ENCODE peak calls at places on chromosomes 16 and 17, in six cellular contexts. One of them, this sample, is unnamed.

GRCh38 chr17:78341559-78342437 is 18.1 kb downstream of the SOCS3 start:
- DNase-seq in psoas muscle: peak; percentile 89
- DNase-seq in heart left ventricle: peak; percentile 90
- DNase-seq in left lung: peak; percentile 95
- DNase-seq in fibroblast of pulmonary artery: peak; percentile 81
- DNase-seq in cardiac fibroblast: peak; percentile 91
- DNase-seq in this sample: no peak

GRCh38 chr17:16275024-16275423 is 58.0 kb downstream of the PIGL start:
- DNase-seq in psoas muscle: no peak
- DNase-seq in heart left ventricle: no peak
- DNase-seq in left lung: no peak
- DNase-seq in fibroblast of pulmonary artery: no peak
- DNase-seq in cardiac fibroblast: no peak
- DNase-seq in this sample: no peak

GRCh38 chr16:66293932-66294331 is 72.6 kb upstream of the CDH5 start:
- DNase-seq in psoas muscle: no peak
- DNase-seq in heart left ventricle: no peak
- DNase-seq in left lung: no peak
- DNase-seq in fibroblast of pulmonary artery: no peak
- DNase-seq in cardiac fibroblast: no peak
- DNase-seq in this sample: no peak

GRCh38 chr16:67805718-67806427 is 487 bp downstream of the RANBP10 start:
- DNase-seq in psoas muscle: peak; percentile 66
- DNase-seq in heart left ventricle: peak; percentile 61
- DNase-seq in left lung: peak; percentile 77
- DNase-seq in fibroblast of pulmonary artery: no peak
- DNase-seq in cardiac fibroblast: no peak
- DNase-seq in this sample: no peak

GRCh38 chr17:80260791-80261158 is at the start of gene RNF213:
- DNase-seq in psoas muscle: peak; percentile 77
- DNase-seq in heart left ventricle: peak; percentile 84
- DNase-seq in left lung: peak; percentile 92
- DNase-seq in fibroblast of pulmonary artery: peak; percentile 16
- DNase-seq in cardiac fibroblast: peak; percentile 50
- DNase-seq in this sample: no peak

GRCh38 chr16:27951752-27952151 is 111.8 kb downstream of the GSG1L start:
- DNase-seq in psoas muscle: no peak
- DNase-seq in heart left ventricle: no peak
- DNase-seq in left lung: no peak
- DNase-seq in fibroblast of pulmonary artery: no peak
- DNase-seq in cardiac fibroblast: no peak
- DNase-seq in this sample: no peak

GRCh38 chr16:56859636-56860035 is 5.4 kb upstream of the SLC12A3 start:
- DNase-seq in psoas muscle: no peak
- DNase-seq in heart left ventricle: peak; percentile 14
- DNase-seq in left lung: peak; percentile 8
- DNase-seq in fibroblast of pulmonary artery: no peak
- DNase-seq in cardiac fibroblast: no peak
- DNase-seq in this sample: no peak

GRCh38 chr16:49622084-49622390 is 233.9 kb downstream of the ZNF423 start:
- DNase-seq in psoas muscle: no peak
- DNase-seq in heart left ventricle: no peak
- DNase-seq in left lung: no peak
- DNase-seq in fibroblast of pulmonary artery: no peak
- DNase-seq in cardiac fibroblast: no peak
- DNase-seq in this sample: no peak

GRCh38 chr17:34556384-34556783 is 23.0 kb upstream of the TMEM132E start:
- DNase-seq in psoas muscle: no peak
- DNase-seq in heart left ventricle: no peak
- DNase-seq in left lung: no peak
- DNase-seq in fibroblast of pulmonary artery: peak; percentile 37
- DNase-seq in cardiac fibroblast: peak; percentile 10
- DNase-seq in this sample: peak; percentile 17

DNA sequence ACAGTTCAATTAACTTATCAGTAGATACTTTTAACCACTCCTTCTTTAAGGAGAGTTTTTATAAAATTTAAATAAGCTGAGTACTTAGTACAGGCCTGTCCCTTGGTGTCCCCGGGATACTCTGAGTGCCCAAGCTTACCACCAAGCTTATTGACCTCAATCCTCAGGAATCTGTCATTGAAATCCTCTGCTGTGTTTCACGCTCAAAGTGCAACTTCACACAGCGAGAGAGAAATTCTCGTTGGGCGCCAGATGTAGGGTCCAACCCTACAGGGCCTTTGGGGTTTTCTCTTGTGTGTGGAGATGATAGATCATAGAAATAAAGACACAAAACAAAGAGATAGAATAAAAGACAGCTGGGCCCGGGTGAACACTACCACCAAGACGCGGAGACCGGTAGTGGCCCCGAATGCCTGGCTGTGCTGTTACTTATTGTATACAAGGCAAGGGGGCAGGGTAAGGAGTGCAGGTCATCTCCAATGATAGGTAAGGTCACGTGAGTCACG is 65.3 kb upstream of the ARL4D start:
- DNase-seq in psoas muscle: no peak
- DNase-seq in heart left ventricle: no peak
- DNase-seq in left lung: no peak
- DNase-seq in fibroblast of pulmonary artery: no peak
- DNase-seq in cardiac fibroblast: no peak
- DNase-seq in this sample: no peak
- H3K4me3 ChIP-seq in psoas muscle: peak overlapping the region; percentile 39
- H3K4me3 ChIP-seq in heart left ventricle: no peak overlapping the region
- H3K4me3 ChIP-seq in left lung: no peak overlapping the region
- H3K4me3 ChIP-seq in fibroblast of pulmonary artery: no peak overlapping the region
- H3K4me3 ChIP-seq in cardiac fibroblast: no peak overlapping the region
- H3K4me3 ChIP-seq in this sample: no peak overlapping the region

GRCh38 chr17:64300566-64300965 is 37.5 kb upstream of the TEX2 start:
- DNase-seq in psoas muscle: no peak
- DNase-seq in heart left ventricle: no peak
- DNase-seq in left lung: no peak
- DNase-seq in fibroblast of pulmonary artery: no peak
- DNase-seq in cardiac fibroblast: no peak
- DNase-seq in this sample: no peak
- H3K4me3 ChIP-seq in psoas muscle: no peak overlapping the region
- H3K4me3 ChIP-seq in heart left ventricle: no peak overlapping the region
- H3K4me3 ChIP-seq in left lung: no peak overlapping the region
- H3K4me3 ChIP-seq in fibroblast of pulmonary artery: no peak overlapping the region
- H3K4me3 ChIP-seq in cardiac fibroblast: no peak overlapping the region
- H3K4me3 ChIP-seq in this sample: no peak overlapping the region

GRCh38 chr16:30185683-30186421 is 2.5 kb downstream of the CORO1A start:
- DNase-seq in psoas muscle: peak; percentile 76
- DNase-seq in heart left ventricle: peak; percentile 88
- DNase-seq in left lung: peak; percentile 92
- DNase-seq in fibroblast of pulmonary artery: no peak
- DNase-seq in cardiac fibroblast: no peak
- DNase-seq in this sample: no peak

GRCh38 chr16:30186444-30186781 is 3.0 kb downstream of the CORO1A start:
- DNase-seq in psoas muscle: no peak
- DNase-seq in heart left ventricle: peak; percentile 55
- DNase-seq in left lung: peak; percentile 75
- DNase-seq in fibroblast of pulmonary artery: no peak
- DNase-seq in cardiac fibroblast: no peak
- DNase-seq in this sample: no peak

GRCh38 chr16:30187556-30187865 is 4.1 kb downstream of the CORO1A start:
- DNase-seq in psoas muscle: no peak
- DNase-seq in heart left ventricle: no peak
- DNase-seq in left lung: no peak
- DNase-seq in fibroblast of pulmonary artery: no peak
- DNase-seq in cardiac fibroblast: no peak
- DNase-seq in this sample: no peak

GRCh38 chr16:30186782-30187555 is 3.6 kb downstream of the CORO1A start:
- DNase-seq in psoas muscle: peak; percentile 89
- DNase-seq in heart left ventricle: peak; percentile 90
- DNase-seq in left lung: peak; percentile 94
- DNase-seq in fibroblast of pulmonary artery: peak; percentile 52
- DNase-seq in cardiac fibroblast: peak; percentile 51
- DNase-seq in this sample: no peak

DNA sequence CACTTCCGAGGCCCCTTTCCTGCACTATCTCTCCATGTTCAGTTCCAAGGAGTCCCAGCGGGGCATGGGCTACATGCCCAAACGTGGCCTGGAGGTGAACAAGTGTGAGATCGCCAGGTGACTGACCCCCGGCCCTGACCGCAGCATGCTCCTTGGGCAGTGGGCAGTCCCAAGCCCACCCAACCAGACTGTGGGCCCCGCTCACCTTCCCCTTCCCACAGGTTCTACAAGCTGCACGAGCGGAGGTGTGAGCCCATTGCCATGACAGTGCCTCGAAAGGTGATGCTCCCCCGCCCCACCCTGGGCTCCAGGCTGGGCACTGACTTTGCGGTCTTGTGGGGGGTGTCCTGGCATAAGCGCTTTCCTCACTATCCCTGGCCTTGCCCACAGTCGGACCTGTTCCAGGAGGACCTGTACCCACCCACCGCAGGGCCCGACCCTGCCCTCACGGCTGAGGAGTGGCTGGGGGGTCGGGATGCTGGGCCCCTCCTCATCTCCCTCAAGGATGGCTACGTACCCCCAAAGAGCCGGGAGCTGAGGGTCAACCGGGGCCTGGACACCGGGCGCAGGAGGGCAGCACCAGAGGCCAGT is 4.7 kb downstream of the CORO1A start:
- DNase-seq in psoas muscle: peak; percentile 49
- DNase-seq in heart left ventricle: peak; percentile 62
- DNase-seq in left lung: peak; percentile 72
- DNase-seq in fibroblast of pulmonary artery: no peak
- DNase-seq in cardiac fibroblast: no peak
- DNase-seq in this sample: no peak
- H3K4me3 ChIP-seq in psoas muscle: no peak overlapping the region
- H3K4me3 ChIP-seq in heart left ventricle: no peak overlapping the region
- H3K4me3 ChIP-seq in left lung: no peak overlapping the region
- H3K4me3 ChIP-seq in fibroblast of pulmonary artery: no peak overlapping the region
- H3K4me3 ChIP-seq in cardiac fibroblast: no peak overlapping the region
- H3K4me3 ChIP-seq in this sample: no peak overlapping the region

GRCh38 chr17:44362056-44362355 is 1.6 kb downstream of the FAM171A2 start:
- DNase-seq in psoas muscle: no peak
- DNase-seq in heart left ventricle: no peak
- DNase-seq in left lung: no peak
- DNase-seq in fibroblast of pulmonary artery: no peak
- DNase-seq in cardiac fibroblast: no peak
- DNase-seq in this sample: no peak
- H3K4me3 ChIP-seq in psoas muscle: no peak overlapping the region
- H3K4me3 ChIP-seq in heart left ventricle: no peak overlapping the region
- H3K4me3 ChIP-seq in left lung: no peak overlapping the region
- H3K4me3 ChIP-seq in fibroblast of pulmonary artery: no peak overlapping the region
- H3K4me3 ChIP-seq in cardiac fibroblast: no peak overlapping the region
- H3K4me3 ChIP-seq in this sample: no peak overlapping the region

DNA sequence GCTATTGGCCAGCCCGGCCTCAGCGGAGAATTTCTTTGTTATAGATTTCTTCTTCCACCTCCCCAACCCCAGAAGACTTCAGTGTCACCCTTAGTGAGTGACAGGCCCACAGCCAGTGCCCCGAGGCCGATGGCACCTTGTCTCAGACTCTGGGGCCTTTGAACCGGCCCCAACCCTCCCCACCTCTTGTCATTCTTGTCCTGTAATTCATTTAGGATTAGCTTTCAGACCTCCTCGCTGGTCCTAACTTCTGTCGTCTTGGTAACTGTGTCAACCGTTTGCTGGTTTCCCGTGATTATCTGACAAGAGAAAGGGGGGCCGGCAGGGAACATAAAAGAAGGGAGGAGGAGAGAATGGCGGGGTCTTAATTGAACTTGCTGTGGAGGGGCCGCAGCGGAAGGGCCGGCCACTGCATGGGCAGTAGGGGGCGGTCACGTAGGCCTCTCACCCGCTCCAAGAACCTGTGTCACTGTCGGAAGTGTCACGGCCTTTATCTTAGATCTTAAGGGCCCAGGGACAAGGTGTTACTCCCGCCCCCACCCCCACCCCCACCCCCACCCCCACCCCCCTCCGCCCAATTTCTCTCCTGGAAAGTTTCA is 46.5 kb upstream of the GSE1 start:
- DNase-seq in psoas muscle: no peak
- DNase-seq in heart left ventricle: no peak
- DNase-seq in left lung: peak; percentile 42
- DNase-seq in fibroblast of pulmonary artery: no peak
- DNase-seq in cardiac fibroblast: no peak
- DNase-seq in this sample: no peak
- H3K4me3 ChIP-seq in psoas muscle: no peak overlapping the region
- H3K4me3 ChIP-seq in heart left ventricle: no peak overlapping the region
- H3K4me3 ChIP-seq in left lung: no peak overlapping the region
- H3K4me3 ChIP-seq in fibroblast of pulmonary artery: no peak overlapping the region
- H3K4me3 ChIP-seq in cardiac fibroblast: no peak overlapping the region
- H3K4me3 ChIP-seq in this sample: no peak overlapping the region

This sample was measured in LNCaP clone FGC.